ENCODE peak calls at places on chromosomes 4 and X, in four cellular contexts. One of them, this sample, is unnamed.

GRCh38 chrX:39627257-39627656 is 470.5 kb downstream of the BCOR start:
- DNase-seq in NCI-H1092 treated with DMSO at 0.1 percent for 48 hours: no peak
- DNase-seq in NCI-H1417 treated with DMSO at 0.1 percent for 48 hours: no peak
- DNase-seq in left cardiac atrium: no peak
- DNase-seq in this sample: no peak

GRCh38 chrX:29926659-29927058 is 288.7 kb upstream of the MAGEB2 start:
- DNase-seq in NCI-H1092 treated with DMSO at 0.1 percent for 48 hours: no peak
- DNase-seq in NCI-H1417 treated with DMSO at 0.1 percent for 48 hours: no peak
- DNase-seq in left cardiac atrium: no peak
- DNase-seq in this sample: no peak

GRCh38 chr4:38678078-38678477 is 14.1 kb downstream of the KLF3 start:
- DNase-seq in NCI-H1092 treated with DMSO at 0.1 percent for 48 hours: no peak
- DNase-seq in NCI-H1417 treated with DMSO at 0.1 percent for 48 hours: no peak
- DNase-seq in left cardiac atrium: no peak
- DNase-seq in this sample: no peak

GRCh38 chr4:95867919-95868318 is 28.0 kb downstream of the PDHA2 start:
- DNase-seq in NCI-H1092 treated with DMSO at 0.1 percent for 48 hours: peak
- DNase-seq in NCI-H1417 treated with DMSO at 0.1 percent for 48 hours: no peak
- DNase-seq in left cardiac atrium: no peak
- DNase-seq in this sample: no peak

GRCh38 chr4:57426779-57427395 is 316.7 kb upstream of the IGFBP7 start:
- DNase-seq in NCI-H1092 treated with DMSO at 0.1 percent for 48 hours: peak
- DNase-seq in NCI-H1417 treated with DMSO at 0.1 percent for 48 hours: peak
- DNase-seq in left cardiac atrium: peak
- DNase-seq in this sample: peak

GRCh38 chr4:13470379-13470778 is 13.8 kb downstream of the RAB28 start:
- DNase-seq in NCI-H1092 treated with DMSO at 0.1 percent for 48 hours: no peak
- DNase-seq in NCI-H1417 treated with DMSO at 0.1 percent for 48 hours: no peak
- DNase-seq in left cardiac atrium: no peak
- DNase-seq in this sample: no peak

GRCh38 chrX:120736989-120737388 is 107.1 kb upstream of the C1GALT1C1 start:
- DNase-seq in NCI-H1092 treated with DMSO at 0.1 percent for 48 hours: no peak
- DNase-seq in NCI-H1417 treated with DMSO at 0.1 percent for 48 hours: no peak
- DNase-seq in left cardiac atrium: no peak
- DNase-seq in this sample: no peak

GRCh38 chr4:72858328-72858727 is 211.2 kb downstream of the COX18 start:
- DNase-seq in NCI-H1092 treated with DMSO at 0.1 percent for 48 hours: no peak
- DNase-seq in NCI-H1417 treated with DMSO at 0.1 percent for 48 hours: no peak
- DNase-seq in left cardiac atrium: no peak
- DNase-seq in this sample: peak

GRCh38 chrX:20441123-20441522 is 174.4 kb upstream of the RPS6KA3 start:
- DNase-seq in NCI-H1092 treated with DMSO at 0.1 percent for 48 hours: no peak
- DNase-seq in NCI-H1417 treated with DMSO at 0.1 percent for 48 hours: no peak
- DNase-seq in left cardiac atrium: no peak
- DNase-seq in this sample: no peak

GRCh38 chr4:95676190-95676589 is 127.4 kb upstream of the UNC5C start:
- DNase-seq in NCI-H1092 treated with DMSO at 0.1 percent for 48 hours: no peak
- DNase-seq in NCI-H1417 treated with DMSO at 0.1 percent for 48 hours: no peak
- DNase-seq in left cardiac atrium: no peak
- DNase-seq in this sample: no peak

GRCh38 chr4:1241466-1241935 is 7.4 kb downstream of the CTBP1 start:
- DNase-seq in NCI-H1092 treated with DMSO at 0.1 percent for 48 hours: no peak
- DNase-seq in NCI-H1417 treated with DMSO at 0.1 percent for 48 hours: no peak
- DNase-seq in left cardiac atrium: no peak
- DNase-seq in this sample: no peak

GRCh38 chrX:125289209-125289608 is 30.5 kb upstream of the TEX13C start:
- DNase-seq in NCI-H1092 treated with DMSO at 0.1 percent for 48 hours: no peak
- DNase-seq in NCI-H1417 treated with DMSO at 0.1 percent for 48 hours: no peak
- DNase-seq in left cardiac atrium: no peak
- DNase-seq in this sample: no peak

GRCh38 chrX:9475984-9476383 is 11.1 kb downstream of the TBL1X start:
- DNase-seq in NCI-H1092 treated with DMSO at 0.1 percent for 48 hours: no peak
- DNase-seq in NCI-H1417 treated with DMSO at 0.1 percent for 48 hours: no peak
- DNase-seq in left cardiac atrium: no peak
- DNase-seq in this sample: no peak